ENCODE peak calls at places on chromosomes 4 and X, in six cellular contexts. Q, J, X, W, D and G are unnamed samples.

GRCh38 chr4:115110191-115111166 is 2.9 kb downstream of the NDST4 start:
- DNase-seq in Q (no peak), J (no peak), X (no peak), W (no peak), D (no peak), G (no peak)

GRCh38 chrX:108736509-108737479 is at the start of gene IRS4:
- DNase-seq in Q (peak; percentile 13), J (no peak), X (peak; percentile 18), W (peak; percentile 17), D (no peak), G (no peak)

GRCh38 chr4:1378559-1379231 is 27.5 kb downstream of the NKX1-1 start:
- DNase-seq in Q (no peak), J (no peak), X (no peak), W (no peak), D (no peak), G (no peak)

GRCh38 chr4:121796283-121796682 is 4.8 kb upstream of the EXOSC9 start:
- DNase-seq in Q (peak; percentile 4), J (no peak), X (no peak), W (no peak), D (no peak), G (no peak)

GRCh38 chr4:1537410-1538095 is 131.3 kb upstream of the NKX1-1 start:
- DNase-seq in Q (no peak), J (no peak), X (no peak), W (no peak), D (no peak), G (no peak)

GRCh38 chrX:45743906-45744625 is 543.4 kb upstream of the DIPK2B start:
- DNase-seq in Q (peak; percentile 15), J (no peak), X (no peak), W (no peak), D (no peak), G (no peak)

GRCh38 chrX:153639177-153640044 is 7.6 kb upstream of the DUSP9 start:
- DNase-seq in Q (no peak), J (no peak), X (no peak), W (no peak), D (no peak), G (no peak)

GRCh38 chrX:144075432-144075831 is 191.6 kb downstream of the UBE2NL start:
- DNase-seq in Q (no peak), J (no peak), X (no peak), W (no peak), D (no peak), G (no peak)

GRCh38 chr4:20370284-20370683 is 118.6 kb downstream of the SLIT2 start:
- DNase-seq in Q (no peak), J (no peak), X (no peak), W (no peak), D (no peak), G (no peak)

GRCh38 chr4:32519060-32519459 is 1798.9 kb downstream of the PCDH7 start:
- DNase-seq in Q (no peak), J (no peak), X (no peak), W (no peak), D (no peak), G (no peak)

GRCh38 chrX:153598541-153599191 is at the start of gene CCNQ:
- DNase-seq in Q (peak; percentile 26), J (peak; percentile 14), X (peak; percentile 48), W (no peak), D (no peak), G (no peak)

GRCh38 chr4:185128272-185129119 is 14.6 kb upstream of the SLC25A4 start:
- DNase-seq in Q (peak; percentile 18), J (peak; percentile 35), X (peak; percentile 58), W (peak; percentile 68), D (peak; percentile 36), G (no peak)

GRCh38 chr4:137226900-137227299 is 305.4 kb downstream of the PCDH18 start:
- DNase-seq in Q (no peak), J (peak; percentile 13), X (no peak), W (no peak), D (no peak), G (no peak)

GRCh38 chrX:22534643-22535042 is 261.9 kb downstream of the CBLL2 start:
- DNase-seq in Q (peak; percentile 1), J (peak; percentile 42), X (peak; percentile 10), W (no peak), D (no peak), G (no peak)

GRCh38 chr4:102665527-102665926 is 95.2 kb downstream of the MANBA start:
- DNase-seq in Q (no peak), J (peak; percentile 82), X (no peak), W (no peak), D (no peak), G (no peak)

GRCh38 chr4:141352775-141353544 is 132.3 kb downstream of the ZNF330 start:
- DNase-seq in Q (peak; percentile 78), J (no peak), X (peak; percentile 20), W (no peak), D (no peak), G (peak; percentile 53)